ENCODE peak calls at places on chromosomes 13 and 19, in ten cellular contexts. C is PC-9, I is cardiac muscle cell, M is H9, S is suprapubic skin, Z is lung, D is thyroid gland, N is endothelial cell of umbilical vein, L is heart left ventricle, V is OCI-LY7. H is an unnamed sample.

GRCh38 chr19:32313866-32314265 is 31.5 kb upstream of the ZNF507 start:
- DNase-seq in I (no peak), Z (no peak), C (no peak), V (no peak), M (no peak), N (no peak), L (no peak), S (no peak), D (no peak), H (no peak)

GRCh38 chr19:42281175-42282035 is 12.4 kb downstream of the CIC start:
- DNase-seq in M (peak; percentile 71), C (peak; percentile 46), N (peak; percentile 72), L (peak; percentile 80), I (peak; percentile 30), Z (peak; percentile 48), S (peak; percentile 89), V (peak; percentile 54), D (peak; percentile 42), H (peak; percentile 59)

GRCh38 chr13:70483599-70484276 is 375.5 kb upstream of the KLHL1 start:
- DNase-seq in L (no peak), C (no peak), M (no peak), D (no peak), N (no peak), Z (no peak), S (no peak), I (no peak), V (no peak), H (no peak)

GRCh38 chr13:43269037-43269476 is 245.7 kb downstream of the DNAJC15 start:
- DNase-seq in N (peak; percentile 87), I (peak; percentile 44), C (peak; percentile 57), Z (peak; percentile 57), S (no peak), L (no peak), M (no peak), D (no peak), V (no peak), H (peak; percentile 99)

GRCh38 chr19:48195106-48195830 is 24.8 kb downstream of the ZSWIM9 start:
- DNase-seq in L (no peak), V (no peak), M (no peak), S (no peak), Z (no peak), N (no peak), I (no peak), C (no peak), D (no peak), H (no peak)

GRCh38 chr13:48906200-48906599 is 69.5 kb upstream of the FNDC3A start:
- DNase-seq in C (no peak), L (no peak), D (no peak), I (no peak), S (no peak), M (no peak), V (no peak), Z (no peak), N (no peak), H (no peak)

GRCh38 chr19:11530432-11530831 is 1.5 kb upstream of the ECSIT start:
- DNase-seq in V (peak; percentile 81), D (peak; percentile 76), C (no peak), S (no peak), M (peak; percentile 96), I (peak; percentile 91), Z (peak; percentile 81), L (peak; percentile 85), N (peak; percentile 84), H (peak; percentile 68)

GRCh38 chr13:99496322-99497142 is 4.7 kb upstream of the TM9SF2 start:
- DNase-seq in Z (peak; percentile 71), S (peak; percentile 80), L (peak; percentile 70), C (peak; percentile 75), I (no peak), M (peak; percentile 49), N (peak; percentile 72), D (peak; percentile 21), V (no peak), H (peak; percentile 6)

GRCh38 chr13:97528518-97528917 is 94.5 kb downstream of the RAP2A start:
- DNase-seq in V (no peak), L (no peak), I (no peak), M (no peak), S (no peak), C (no peak), D (no peak), Z (no peak), N (no peak), H (no peak)

GRCh38 chr13:74870865-74871264 is 611.1 kb downstream of the TBC1D4 start:
- DNase-seq in D (no peak), M (no peak), I (no peak), V (no peak), N (peak; percentile 61), C (no peak), Z (no peak), L (no peak), S (no peak), H (no peak)

GRCh38 chr13:86426437-86426836 is 627.2 kb upstream of the SLITRK6 start:
- DNase-seq in D (no peak), M (no peak), V (no peak), C (no peak), L (no peak), I (no peak), N (no peak), Z (no peak), S (no peak), H (no peak)

GRCh38 chr13:102190930-102191329 is 210.9 kb downstream of the FGF14 start:
- DNase-seq in L (no peak), D (no peak), Z (no peak), V (no peak), I (no peak), C (no peak), S (no peak), N (no peak), M (no peak), H (no peak)

GRCh38 chr19:52200044-52200443 is 10.2 kb downstream of the PPP2R1A start:
- DNase-seq in I (no peak), Z (no peak), L (peak; percentile 33), S (no peak), D (no peak), N (peak; percentile 31), V (no peak), M (no peak), C (no peak), H (peak; percentile 68)

GRCh38 chr19:35309481-35310279 is 17.7 kb downstream of the MAG start:
- DNase-seq in S (no peak), D (peak; percentile 88), L (no peak), M (no peak), C (peak; percentile 89), N (no peak), V (no peak), Z (peak; percentile 57), I (peak; percentile 84), H (no peak)

GRCh38 chr13:22948421-22948820 is 232.4 kb upstream of the SGCG start:
- DNase-seq in I (no peak), M (no peak), L (no peak), N (no peak), Z (no peak), C (no peak), V (no peak), S (peak; percentile 24), D (no peak), H (no peak)

GRCh38 chr19:27722625-27723024 is 1490.3 kb downstream of the UQCRFS1 start:
- DNase-seq in N (no peak), C (no peak), D (no peak), Z (no peak), M (no peak), V (no peak), L (no peak), I (no peak), S (no peak), H (no peak)
- H3K9me3 ChIP-seq in N (peaks cover 1% of the 10 kb centered on the region), C (no peaks in the 10 kb centered on the region), D (no peaks in the 10 kb centered on the region), Z (peaks cover 3% of the 10 kb centered on the region), M (peaks cover 86% of the 10 kb centered on the region), V (peaks cover 18% of the 10 kb centered on the region), L (no peaks in the 10 kb centered on the region), I (peaks cover 5% of the 10 kb centered on the region), S (peaks cover 16% of the 10 kb centered on the region), H (no peaks in the 10 kb centered on the region)

DNA sequence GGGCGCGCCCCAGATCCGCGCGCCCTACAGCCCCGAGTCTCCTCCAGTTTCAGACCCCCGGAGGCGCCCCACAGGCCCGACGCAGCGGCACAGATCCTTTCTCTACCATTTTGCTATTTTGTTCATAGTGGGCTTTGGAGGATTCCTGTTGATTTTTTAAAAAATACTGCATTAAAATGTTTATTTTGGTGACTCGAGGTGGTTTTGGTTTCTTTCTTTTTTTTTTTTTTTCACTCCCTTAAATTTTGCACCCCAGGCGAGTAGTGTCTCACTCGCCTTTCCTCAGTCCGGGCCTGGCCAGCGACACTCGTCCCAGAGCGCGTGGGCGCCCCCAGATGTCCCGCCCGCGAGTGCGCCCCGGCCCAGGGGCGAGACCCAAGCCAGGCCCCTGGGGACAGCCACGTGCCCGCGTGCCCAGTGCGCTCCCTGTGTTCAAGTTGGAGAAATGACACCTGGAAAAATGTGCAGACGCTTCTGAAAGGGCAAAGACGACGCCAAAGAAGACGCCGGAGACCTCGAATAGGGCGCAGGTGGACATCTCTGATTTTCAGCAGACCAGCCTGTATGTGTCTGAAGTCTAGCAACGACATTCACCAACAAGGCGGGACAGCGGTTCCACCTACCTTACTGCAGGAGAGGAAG is 478 bp upstream of the INSR start:
- DNase-seq in S (peak; percentile 82), Z (peak; percentile 72), M (peak; percentile 43), I (peak; percentile 74), L (peak; percentile 89), N (peak; percentile 42), C (peak; percentile 50), V (peak; percentile 81), D (peak; percentile 84), H (peak; percentile 12)
- H3K27ac ChIP-seq in S (peak overlapping the region; percentile 90), Z (peak overlapping the region; percentile 63), M (no peak overlapping the region), I (no peak overlapping the region), L (peak overlapping the region; percentile 90), N (no peak overlapping the region), C (no peak overlapping the region), V (peak overlapping the region; percentile 72), D (peak overlapping the region; percentile 69), H (no peak overlapping the region)

GRCh38 chr19:49950590-49950948 is 10.4 kb downstream of the SIGLEC11 start:
- DNase-seq in I (no peak), C (no peak), S (peak; percentile 21), V (no peak), N (no peak), M (no peak), D (no peak), Z (no peak), L (no peak), H (no peak)
- H3K9me3 ChIP-seq in I (no peaks in the 10 kb centered on the region), C (no peaks in the 10 kb centered on the region), S (no peaks in the 10 kb centered on the region), V (no peaks in the 10 kb centered on the region), N (no peaks in the 10 kb centered on the region), M (no peaks in the 10 kb centered on the region), D (no peaks in the 10 kb centered on the region), Z (no peaks in the 10 kb centered on the region), L (no peaks in the 10 kb centered on the region), H (no peaks in the 10 kb centered on the region)

DNA sequence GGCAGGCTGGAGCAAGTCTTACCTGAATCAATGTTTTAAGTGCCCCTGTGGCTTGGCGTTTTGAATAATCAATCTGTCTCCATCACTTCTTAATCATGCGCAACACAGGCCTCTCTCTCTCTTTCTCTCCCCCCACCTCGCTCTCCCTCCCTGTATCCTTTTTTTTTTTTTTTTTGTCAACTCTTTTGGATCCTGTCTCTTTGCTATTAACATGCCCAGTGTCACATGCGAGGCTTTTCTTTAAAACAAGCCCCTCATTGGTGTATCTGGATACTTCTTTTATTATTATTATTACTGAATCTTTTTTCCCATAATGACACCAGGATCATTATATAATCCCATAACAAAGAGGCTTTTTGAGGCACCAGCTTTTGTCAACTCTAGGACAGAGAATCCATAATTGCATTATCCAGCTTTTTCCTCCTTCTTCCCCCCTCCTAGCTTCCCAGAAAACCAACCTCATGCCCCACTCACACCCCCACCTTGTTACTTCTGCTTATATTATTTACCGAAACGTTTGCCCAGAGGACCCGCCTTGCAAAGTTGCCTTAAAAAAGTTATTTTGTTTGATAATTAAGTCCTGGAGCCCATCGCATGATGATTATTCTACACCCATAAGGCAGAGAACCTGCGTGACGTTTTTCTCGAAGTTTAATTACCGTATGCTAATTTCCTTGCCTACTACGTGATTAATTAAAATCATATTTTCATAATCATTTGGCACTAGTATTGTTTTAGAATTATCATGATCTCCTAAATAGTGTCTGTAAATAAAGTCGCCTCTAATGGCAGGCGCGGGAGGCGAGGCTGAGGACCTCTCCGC is 148.1 kb upstream of the ZNF536 start:
- DNase-seq in L (no peak), S (no peak), M (no peak), D (no peak), Z (no peak), C (no peak), N (no peak), V (no peak), I (no peak), H (no peak)
- H3K27ac ChIP-seq in L (no peak overlapping the region), S (no peak overlapping the region), M (no peak overlapping the region), D (no peak overlapping the region), Z (no peak overlapping the region), C (no peak overlapping the region), N (no peak overlapping the region), V (no peak overlapping the region), I (no peak overlapping the region), H (no peak overlapping the region)

H was measured in astrocyte.